ENCODE peak calls at places on chromosomes 16 and 17, in five cellular contexts. One of them, this sample, is unnamed.

GRCh38 chr16:48583075-48584065 is 26.6 kb downstream of the N4BP1 start:
- DNase-seq in tibial artery: no peak
- DNase-seq in thoracic aorta: no peak
- DNase-seq in A549: no peak
- DNase-seq in left lung: no peak
- DNase-seq in this sample: no peak

GRCh38 chr17:14942511-14943185 is 322.5 kb downstream of the PMP22 start:
- DNase-seq in tibial artery: no peak
- DNase-seq in thoracic aorta: no peak
- DNase-seq in A549: no peak
- DNase-seq in left lung: no peak
- DNase-seq in this sample: no peak

GRCh38 chr16:21199607-21200218 is 11.7 kb downstream of the ZP2 start:
- DNase-seq in tibial artery: no peak
- DNase-seq in thoracic aorta: no peak
- DNase-seq in A549: no peak
- DNase-seq in left lung: no peak
- DNase-seq in this sample: no peak

GRCh38 chr17:63407741-63408330 is 38.3 kb downstream of the CYB561 start:
- DNase-seq in tibial artery: no peak
- DNase-seq in thoracic aorta: no peak
- DNase-seq in A549: no peak
- DNase-seq in left lung: no peak
- DNase-seq in this sample: no peak

GRCh38 chr17:38748329-38749221 is at the start of gene PCGF2:
- DNase-seq in tibial artery: peak; percentile 94
- DNase-seq in thoracic aorta: peak; percentile 94
- DNase-seq in A549: peak; percentile 89
- DNase-seq in left lung: peak; percentile 90
- DNase-seq in this sample: peak; percentile 69

GRCh38 chr17:9729034-9729650 is 62.2 kb downstream of the DHRS7C start:
- DNase-seq in tibial artery: no peak
- DNase-seq in thoracic aorta: no peak
- DNase-seq in A549: peak; percentile 83
- DNase-seq in left lung: no peak
- DNase-seq in this sample: no peak

GRCh38 chr16:67163164-67163902 is 1.2 kb upstream of the HSF4 start:
- DNase-seq in tibial artery: peak; percentile 86
- DNase-seq in thoracic aorta: no peak
- DNase-seq in A549: no peak
- DNase-seq in left lung: no peak
- DNase-seq in this sample: no peak

GRCh38 chr17:45046536-45047125 is 4.8 kb downstream of the DCAKD start:
- DNase-seq in tibial artery: no peak
- DNase-seq in thoracic aorta: no peak
- DNase-seq in A549: peak; percentile 45
- DNase-seq in left lung: no peak
- DNase-seq in this sample: no peak

GRCh38 chr16:50747206-50747956 is 5.5 kb downstream of the CYLD start:
- DNase-seq in tibial artery: no peak
- DNase-seq in thoracic aorta: no peak
- DNase-seq in A549: no peak
- DNase-seq in left lung: no peak
- DNase-seq in this sample: no peak

GRCh38 chr17:83151442-83152220 is 72.2 kb downstream of the METRNL start:
- DNase-seq in tibial artery: peak; percentile 54
- DNase-seq in thoracic aorta: no peak
- DNase-seq in A549: no peak
- DNase-seq in left lung: peak; percentile 68
- DNase-seq in this sample: no peak

GRCh38 chr16:11138769-11139623 is 117.0 kb downstream of the SOCS1 start:
- DNase-seq in tibial artery: peak; percentile 62
- DNase-seq in thoracic aorta: no peak
- DNase-seq in A549: no peak
- DNase-seq in left lung: no peak
- DNase-seq in this sample: no peak

GRCh38 chr17:13031718-13032350 is 14.0 kb upstream of the ELAC2 start:
- DNase-seq in tibial artery: no peak
- DNase-seq in thoracic aorta: no peak
- DNase-seq in A549: peak; percentile 52
- DNase-seq in left lung: no peak
- DNase-seq in this sample: peak; percentile 13

GRCh38 chr17:27582696-27583095 is 48.3 kb upstream of the LGALS9 start:
- DNase-seq in tibial artery: no peak
- DNase-seq in thoracic aorta: no peak
- DNase-seq in A549: no peak
- DNase-seq in left lung: no peak
- DNase-seq in this sample: no peak

GRCh38 chr16:21283521-21284289 is 5.6 kb upstream of the CRYM start:
- DNase-seq in tibial artery: peak; percentile 70
- DNase-seq in thoracic aorta: no peak
- DNase-seq in A549: peak; percentile 56
- DNase-seq in left lung: peak; percentile 89
- DNase-seq in this sample: no peak

GRCh38 chr16:35598696-35599332 is 2139.4 kb downstream of the TP53TG3F start:
- DNase-seq in tibial artery: no peak
- DNase-seq in thoracic aorta: no peak
- DNase-seq in A549: no peak
- DNase-seq in left lung: no peak
- DNase-seq in this sample: no peak

GRCh38 chr17:1693339-1693738 is 8.7 kb upstream of the PRPF8 start:
- DNase-seq in tibial artery: no peak
- DNase-seq in thoracic aorta: no peak
- DNase-seq in A549: no peak
- DNase-seq in left lung: no peak
- DNase-seq in this sample: no peak

GRCh38 chr16:73018796-73019455 is 29.0 kb downstream of the ZFHX3 start:
- DNase-seq in tibial artery: peak; percentile 70
- DNase-seq in thoracic aorta: no peak
- DNase-seq in A549: no peak
- DNase-seq in left lung: no peak
- DNase-seq in this sample: no peak
- H3K4me3 ChIP-seq in tibial artery: peak overlapping the region; percentile 8
- H3K4me3 ChIP-seq in thoracic aorta: peak overlapping the region; percentile 28
- H3K4me3 ChIP-seq in A549: peak overlapping the region; percentile 26
- H3K4me3 ChIP-seq in left lung: no peak overlapping the region
- H3K4me3 ChIP-seq in this sample: peak overlapping the region; percentile 25

DNA sequence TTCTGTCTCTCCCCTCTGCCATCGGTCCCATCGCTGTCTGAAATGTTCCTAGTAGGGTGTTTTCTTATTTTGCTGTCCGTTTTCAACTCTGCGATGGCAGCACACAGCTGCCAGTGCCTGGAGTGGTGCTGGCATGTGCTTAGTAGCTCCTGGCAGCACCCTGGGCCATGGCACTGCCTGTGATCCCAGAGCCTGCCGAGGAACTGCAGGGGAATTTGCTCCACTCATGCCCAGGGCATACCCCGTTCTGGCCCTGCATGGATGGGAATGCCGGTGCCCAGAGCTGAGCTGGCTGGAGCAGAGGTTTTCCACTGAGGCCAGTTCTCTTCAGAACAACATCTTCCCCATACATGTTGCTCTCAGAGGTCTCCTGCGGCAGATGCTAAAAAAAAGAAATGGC is 43.1 kb downstream of the GPT2 start:
- DNase-seq in tibial artery: no peak
- DNase-seq in thoracic aorta: no peak
- DNase-seq in A549: no peak
- DNase-seq in left lung: no peak
- DNase-seq in this sample: no peak
- H3K27ac ChIP-seq in tibial artery: no peak overlapping the region
- H3K27ac ChIP-seq in thoracic aorta: no peak overlapping the region
- H3K27ac ChIP-seq in A549: no peak overlapping the region
- H3K27ac ChIP-seq in left lung: no peak overlapping the region
- H3K27ac ChIP-seq in this sample: no peak overlapping the region

GRCh38 chr17:68711858-68712257 is 110.7 kb upstream of the FAM20A start:
- DNase-seq in tibial artery: no peak
- DNase-seq in thoracic aorta: no peak
- DNase-seq in A549: no peak
- DNase-seq in left lung: no peak
- DNase-seq in this sample: no peak

GRCh38 chr17:68709995-68710780 is 109.0 kb upstream of the FAM20A start:
- DNase-seq in tibial artery: no peak
- DNase-seq in thoracic aorta: no peak
- DNase-seq in A549: no peak
- DNase-seq in left lung: no peak
- DNase-seq in this sample: no peak

GRCh38 chr17:68709461-68709860 is 108.3 kb upstream of the FAM20A start:
- DNase-seq in tibial artery: no peak
- DNase-seq in thoracic aorta: no peak
- DNase-seq in A549: no peak
- DNase-seq in left lung: no peak
- DNase-seq in this sample: no peak

GRCh38 chr17:68707032-68707431 is 105.9 kb upstream of the FAM20A start:
- DNase-seq in tibial artery: no peak
- DNase-seq in thoracic aorta: no peak
- DNase-seq in A549: no peak
- DNase-seq in left lung: no peak
- DNase-seq in this sample: no peak

GRCh38 chr17:68710976-68711375 is 109.8 kb upstream of the FAM20A start:
- DNase-seq in tibial artery: no peak
- DNase-seq in thoracic aorta: no peak
- DNase-seq in A549: no peak
- DNase-seq in left lung: no peak
- DNase-seq in this sample: no peak
- H3K4me3 ChIP-seq in tibial artery: no peak overlapping the region
- H3K4me3 ChIP-seq in thoracic aorta: no peak overlapping the region
- H3K4me3 ChIP-seq in A549: no peak overlapping the region
- H3K4me3 ChIP-seq in left lung: no peak overlapping the region
- H3K4me3 ChIP-seq in this sample: no peak overlapping the region

GRCh38 chr17:17120294-17120693 is 78.0 kb downstream of the MPRIP start:
- DNase-seq in tibial artery: no peak
- DNase-seq in thoracic aorta: no peak
- DNase-seq in A549: no peak
- DNase-seq in left lung: peak; percentile 28
- DNase-seq in this sample: no peak

GRCh38 chr17:17119106-17119505 is 76.8 kb downstream of the MPRIP start:
- DNase-seq in tibial artery: no peak
- DNase-seq in thoracic aorta: no peak
- DNase-seq in A549: no peak
- DNase-seq in left lung: peak; percentile 29
- DNase-seq in this sample: no peak

GRCh38 chr17:17120716-17121115 is 78.5 kb downstream of the MPRIP start:
- DNase-seq in tibial artery: no peak
- DNase-seq in thoracic aorta: no peak
- DNase-seq in A549: no peak
- DNase-seq in left lung: peak; percentile 25
- DNase-seq in this sample: no peak

GRCh38 chr17:17118399-17118798 is 76.1 kb downstream of the MPRIP start:
- DNase-seq in tibial artery: no peak
- DNase-seq in thoracic aorta: no peak
- DNase-seq in A549: no peak
- DNase-seq in left lung: peak; percentile 27
- DNase-seq in this sample: no peak

DNA sequence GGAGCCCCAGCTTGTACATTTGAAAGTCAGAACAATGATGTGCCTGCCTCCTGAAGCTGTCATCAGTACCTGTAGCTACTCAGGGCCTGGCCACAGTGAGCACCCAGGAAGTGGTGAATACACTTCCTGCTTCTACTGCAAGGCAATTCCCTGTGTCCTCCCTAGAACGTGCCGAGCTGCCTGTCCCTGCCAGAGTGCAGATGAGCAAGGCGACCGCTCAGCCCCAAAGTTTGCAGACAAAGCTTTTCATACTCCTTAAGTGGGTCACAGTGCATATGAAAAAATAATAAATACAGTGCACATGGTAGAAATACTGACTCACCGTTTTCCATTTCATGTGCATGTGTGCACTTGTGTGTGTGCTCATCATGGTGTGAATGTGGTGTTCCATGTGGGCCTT is 77.3 kb downstream of the MPRIP start:
- DNase-seq in tibial artery: no peak
- DNase-seq in thoracic aorta: no peak
- DNase-seq in A549: no peak
- DNase-seq in left lung: peak; percentile 51
- DNase-seq in this sample: peak; percentile 30
- H3K27ac ChIP-seq in tibial artery: peak overlapping the region; percentile 63
- H3K27ac ChIP-seq in thoracic aorta: peak overlapping the region; percentile 24
- H3K27ac ChIP-seq in A549: peak overlapping the region; percentile 29
- H3K27ac ChIP-seq in left lung: peak overlapping the region; percentile 65
- H3K27ac ChIP-seq in this sample: peak overlapping the region; percentile 65

DNA sequence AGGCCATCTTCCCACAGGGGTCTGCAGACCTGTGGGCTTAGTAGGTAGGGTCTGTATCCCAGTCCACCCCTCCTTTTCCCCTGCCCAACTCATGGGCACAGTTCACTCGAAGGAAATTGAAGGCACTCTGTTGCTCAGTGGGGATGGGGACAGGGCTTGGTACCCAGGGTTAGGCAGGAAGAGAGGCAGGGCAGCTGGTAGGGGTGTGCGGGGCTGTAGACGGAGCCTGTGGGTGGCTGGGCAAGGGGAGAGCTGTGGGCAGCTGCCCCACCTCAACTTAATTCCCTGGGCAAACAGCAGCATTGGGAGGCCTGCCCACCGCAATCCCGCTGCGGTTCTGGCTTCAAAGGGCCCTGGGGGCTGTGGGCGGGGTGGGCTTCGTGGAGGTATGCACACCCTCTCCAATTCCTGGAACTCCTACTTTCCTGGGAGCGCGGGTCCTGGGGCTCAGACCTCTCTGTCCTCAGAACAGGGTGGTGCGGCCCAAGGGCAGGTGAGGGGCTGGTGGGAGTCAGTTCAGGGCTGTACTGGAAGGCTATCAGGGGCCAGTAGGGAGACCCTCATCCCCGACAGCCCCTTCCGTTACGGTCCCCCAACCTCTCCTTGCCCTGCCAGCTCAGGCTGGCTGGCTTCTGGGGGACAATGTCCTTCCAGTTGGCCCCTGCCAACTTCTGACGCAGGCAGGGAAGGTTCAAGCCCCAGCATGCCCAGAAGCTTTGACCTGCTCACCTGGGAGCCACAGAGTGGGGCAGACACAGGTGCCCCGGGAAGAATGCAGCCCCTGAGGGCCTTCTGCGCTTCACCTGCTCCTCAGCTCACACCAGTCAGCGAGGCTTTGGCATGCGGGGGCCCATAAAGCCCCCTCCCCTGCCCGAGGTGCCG is 9.1 kb downstream of the FOXJ1 start:
- DNase-seq in tibial artery: no peak
- DNase-seq in thoracic aorta: no peak
- DNase-seq in A549: no peak
- DNase-seq in left lung: no peak
- DNase-seq in this sample: no peak
- H3K4me3 ChIP-seq in tibial artery: no peak overlapping the region
- H3K4me3 ChIP-seq in thoracic aorta: no peak overlapping the region
- H3K4me3 ChIP-seq in A549: no peak overlapping the region
- H3K4me3 ChIP-seq in left lung: no peak overlapping the region
- H3K4me3 ChIP-seq in this sample: no peak overlapping the region

This sample was measured in AG04450.